ENCODE peak calls at places on chromosomes 4 and X, in eight cellular contexts. M is ovary, N is iPS DF 6.9, K is ascending aorta, F is tibial artery, R is fibroblast of pulmonary artery, G is fibroblast of the aortic adventitia, C is uterus. Y is an unnamed sample.

GRCh38 chr4:67393699-67394281 is 151.5 kb downstream of the CENPC start:
- DNase-seq in M (no peak), R (peak), F (no peak), K (no peak), C (no peak), G (peak), N (no peak), Y (peak)

GRCh38 chr4:78397292-78397630 is 154.3 kb upstream of the ANXA3 start:
- DNase-seq in G (no peak), N (no peak), C (no peak), R (no peak), K (no peak), F (no peak), M (no peak), Y (no peak)

GRCh38 chr4:98290511-98290910 is 29.3 kb downstream of the RAP1GDS1 start:
- DNase-seq in N (no peak), C (no peak), F (no peak), M (no peak), G (peak), R (peak), K (no peak), Y (peak)

GRCh38 chr4:155900402-155900801 is 3.1 kb upstream of the TDO2 start:
- DNase-seq in N (peak), M (no peak), R (peak), K (no peak), G (peak), C (no peak), F (no peak), Y (peak)

GRCh38 chr4:56648245-56649151 is 32.6 kb downstream of the HOPX start:
- DNase-seq in R (peak), K (no peak), C (no peak), F (no peak), M (no peak), N (no peak), G (no peak), Y (no peak)

GRCh38 chr4:76270776-76271175 is 19.3 kb downstream of the FAM47E start:
- DNase-seq in C (no peak), K (no peak), R (no peak), F (no peak), M (no peak), G (no peak), N (no peak), Y (no peak)

GRCh38 chr4:88792821-88793220 is 95.2 kb upstream of the NAP1L5 start:
- DNase-seq in M (no peak), N (no peak), F (no peak), R (no peak), G (peak), C (no peak), K (no peak), Y (peak)

GRCh38 chrX:154719132-154719675 is 31.7 kb downstream of the GAB3 start:
- DNase-seq in M (no peak), F (no peak), G (peak), C (no peak), N (no peak), R (peak), K (no peak), Y (peak)

GRCh38 chr4:72525938-72526337 is 43.1 kb downstream of the ADAMTS3 start:
- DNase-seq in K (no peak), C (peak), N (no peak), G (peak), R (peak), M (peak), F (peak), Y (peak)

GRCh38 chrX:39973810-39974209 is 123.9 kb downstream of the BCOR start:
- DNase-seq in K (no peak), G (no peak), N (no peak), M (no peak), F (no peak), C (no peak), R (no peak), Y (no peak)

GRCh38 chr4:127521463-127521862 is 111.3 kb upstream of the INTU start:
- DNase-seq in K (no peak), C (no peak), N (no peak), G (no peak), F (no peak), R (no peak), M (no peak), Y (no peak)

GRCh38 chrX:124426273-124426672 is 79.9 kb downstream of the SH2D1A start:
- DNase-seq in N (no peak), C (no peak), R (no peak), K (no peak), M (no peak), G (no peak), F (no peak), Y (no peak)

GRCh38 chrX:133497356-133497755 is 82.1 kb upstream of the GPC4 start:
- DNase-seq in F (no peak), N (no peak), R (no peak), G (no peak), C (no peak), M (no peak), K (no peak), Y (no peak)

GRCh38 chr4:7771541-7772507 is 167.8 kb downstream of the AFAP1 start:
- DNase-seq in M (no peak), K (no peak), G (no peak), C (no peak), F (peak), N (no peak), R (no peak), Y (no peak)

GRCh38 chrX:104189862-104190261 is 23.6 kb downstream of the FAM199X start:
- DNase-seq in R (no peak), M (no peak), G (no peak), C (no peak), F (no peak), K (no peak), N (no peak), Y (no peak)

GRCh38 chr4:3346146-3346545 is 53.3 kb downstream of the RGS12 start:
- DNase-seq in F (peak), G (peak), M (no peak), N (peak), C (no peak), R (peak), K (no peak), Y (peak)

GRCh38 chr4:113411496-113411938 is 350.0 kb downstream of the CAMK2D start:
- DNase-seq in R (peak), M (no peak), N (no peak), G (peak), C (no peak), F (peak), K (no peak), Y (peak)

GRCh38 chr4:143700420-143701352 is at the start of gene FREM3:
- DNase-seq in M (no peak), C (no peak), R (peak), K (no peak), F (no peak), N (no peak), G (no peak), Y (no peak)

GRCh38 chr4:86720508-86721068 is 126.5 kb downstream of the PTPN13 start:
- DNase-seq in G (peak), F (no peak), K (no peak), R (peak), N (no peak), C (no peak), M (no peak), Y (peak)

GRCh38 chrX:79330022-79330421 is 37.1 kb downstream of the ITM2A start:
- DNase-seq in N (no peak), R (no peak), C (no peak), M (no peak), K (no peak), F (no peak), G (no peak), Y (no peak)

GRCh38 chrX:45150821-45151220 is 49.9 kb downstream of the DIPK2B start:
- DNase-seq in K (no peak), C (no peak), R (no peak), F (no peak), N (no peak), M (no peak), G (no peak), Y (no peak)

GRCh38 chr4:184459413-184459812 is 14.9 kb downstream of the IRF2 start:
- DNase-seq in N (no peak), F (no peak), G (no peak), K (no peak), C (no peak), M (no peak), R (peak), Y (peak)

GRCh38 chr4:24278693-24279092 is 305.7 kb downstream of the DHX15 start:
- DNase-seq in R (peak), M (no peak), F (no peak), C (no peak), K (no peak), G (no peak), N (no peak), Y (peak)

GRCh38 chr4:27278615-27279014 is 418.0 kb downstream of the STIM2 start:
- DNase-seq in M (no peak), C (no peak), G (peak), F (no peak), K (no peak), R (peak), N (peak), Y (peak)

GRCh38 chr4:44646151-44646550 is 5.3 kb downstream of the YIPF7 start:
- DNase-seq in G (no peak), M (no peak), R (no peak), F (no peak), C (no peak), N (no peak), K (no peak), Y (no peak)

GRCh38 chr4:113699772-113700171 is 61.8 kb downstream of the CAMK2D start:
- DNase-seq in N (no peak), M (no peak), K (no peak), F (no peak), R (no peak), G (peak), C (no peak), Y (peak)

GRCh38 chr4:186228514-186228894 is 1.2 kb downstream of the KLKB1 start:
- DNase-seq in K (no peak), N (no peak), R (peak), C (no peak), M (no peak), G (no peak), F (no peak), Y (peak)

GRCh38 chr4:186227744-186228513 is 622 bp downstream of the KLKB1 start:
- DNase-seq in C (no peak), M (no peak), N (no peak), R (peak), G (no peak), F (no peak), K (no peak), Y (no peak)

GRCh38 chr4:186226521-186227189 is 652 bp upstream of the KLKB1 start:
- DNase-seq in N (no peak), M (no peak), C (no peak), R (no peak), F (no peak), G (no peak), K (no peak), Y (no peak)

GRCh38 chr4:186225848-186226247 is 1.5 kb upstream of the KLKB1 start:
- DNase-seq in K (no peak), M (no peak), C (no peak), F (no peak), N (no peak), R (no peak), G (no peak), Y (no peak)

DNA sequence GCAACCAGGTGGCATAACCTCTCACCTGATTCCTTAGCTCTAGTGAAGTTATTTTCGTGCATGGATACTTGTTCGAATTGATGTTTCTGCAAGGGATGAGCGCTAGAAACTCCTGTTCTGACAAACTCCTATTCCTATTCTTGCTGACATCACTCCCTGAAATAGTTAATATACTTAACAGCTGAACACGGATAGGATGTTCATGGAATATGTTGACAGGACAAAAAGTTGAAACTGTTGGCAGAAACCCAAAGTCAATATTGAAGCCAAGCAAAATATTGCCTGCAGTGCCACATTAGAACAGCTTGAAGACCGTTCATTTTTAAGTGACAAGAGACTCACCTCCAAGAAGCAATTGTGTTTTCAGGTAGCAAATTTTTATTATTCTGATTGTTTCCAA is at the start of gene KLKB1:
- DNase-seq in G (no peak), M (no peak), K (no peak), R (peak), C (no peak), F (no peak), N (no peak), Y (no peak)
- H3K4me3 ChIP-seq in G (no peak), M (peak), K (no peak), R (peak), C (no peak), F (peak), N (no peak), Y (no peak)

GRCh38 chrX:132272826-132273225 is 53.6 kb upstream of the RAP2C start:
- DNase-seq in G (no peak), C (no peak), M (no peak), F (no peak), R (no peak), N (no peak), K (no peak), Y (no peak)

GRCh38 chrX:132267392-132267791 is 48.1 kb upstream of the RAP2C start:
- DNase-seq in F (no peak), R (no peak), G (no peak), C (no peak), K (no peak), N (no peak), M (no peak), Y (no peak)

GRCh38 chrX:132270699-132271098 is 51.5 kb upstream of the RAP2C start:
- DNase-seq in F (peak), K (no peak), G (peak), R (peak), N (no peak), C (peak), M (no peak), Y (peak)

GRCh38 chrX:132270021-132270420 is 50.8 kb upstream of the RAP2C start:
- DNase-seq in C (no peak), N (no peak), M (no peak), G (no peak), R (no peak), F (peak), K (no peak), Y (no peak)

DNA sequence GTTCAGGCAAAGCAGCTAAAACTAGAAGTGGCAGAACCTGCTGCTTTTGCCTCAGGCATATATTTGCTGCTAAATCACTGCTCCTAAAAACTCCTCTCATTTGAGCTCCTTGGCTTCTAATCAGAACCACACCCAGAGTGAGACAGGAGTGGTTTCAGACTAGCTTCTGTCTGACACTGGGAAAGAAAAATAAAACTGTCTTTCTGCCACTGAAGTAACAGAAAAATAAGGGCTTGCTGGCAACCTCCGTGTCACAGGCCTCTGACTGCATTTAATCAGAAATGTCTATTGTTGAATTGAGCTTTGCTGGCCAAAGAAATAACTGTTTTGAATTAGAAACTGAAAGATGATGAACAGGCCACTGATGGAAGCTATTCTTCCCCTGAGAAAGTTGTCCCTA is 52.1 kb upstream of the RAP2C start:
- DNase-seq in R (peak), C (peak), K (no peak), G (peak), M (no peak), N (no peak), F (peak), Y (peak)
- H3K4me3 ChIP-seq in R (no peak), C (no peak), K (no peak), G (no peak), M (no peak), N (no peak), F (no peak), Y (no peak)

GRCh38 chr4:17326756-17327155 is 185.1 kb downstream of the QDPR start:
- DNase-seq in F (no peak), N (no peak), R (no peak), M (no peak), K (no peak), C (no peak), G (no peak), Y (no peak)

GRCh38 chr4:17322514-17322913 is 189.4 kb downstream of the QDPR start:
- DNase-seq in K (no peak), M (no peak), N (no peak), C (no peak), F (no peak), G (no peak), R (no peak), Y (no peak)

GRCh38 chr4:17323619-17324400 is 188.1 kb downstream of the QDPR start:
- DNase-seq in C (no peak), G (peak), M (no peak), N (no peak), F (no peak), K (no peak), R (no peak), Y (no peak)

GRCh38 chr4:17325098-17325497 is 186.8 kb downstream of the QDPR start:
- DNase-seq in N (no peak), C (no peak), G (no peak), M (no peak), R (no peak), F (no peak), K (no peak), Y (no peak)

DNA sequence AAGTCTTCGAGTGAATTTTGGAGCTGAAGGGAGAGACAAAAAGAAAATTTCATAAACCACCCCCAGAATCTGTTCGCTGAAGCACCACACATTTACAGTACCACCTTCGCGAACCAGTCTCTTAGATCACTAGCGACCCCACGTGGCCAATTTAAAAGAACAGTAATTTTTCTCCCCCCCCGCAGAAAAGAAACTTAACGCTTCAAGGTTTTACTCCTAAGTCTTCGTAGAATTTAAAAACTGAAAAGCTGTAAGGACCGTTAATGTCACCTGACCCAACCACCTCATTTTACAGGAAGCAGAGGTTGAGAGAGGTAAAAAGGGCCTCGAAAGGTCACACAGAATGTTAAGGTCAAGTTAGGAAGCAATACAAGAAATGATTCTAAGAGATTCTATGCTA is 187.5 kb downstream of the QDPR start:
- DNase-seq in N (peak), G (peak), M (peak), C (peak), R (peak), F (no peak), K (no peak), Y (peak)
- H3K4me3 ChIP-seq in N (no peak), G (peak), M (no peak), C (no peak), R (no peak), F (no peak), K (no peak), Y (no peak)

GRCh38 chr4:1794809-1795303 is 1.8 kb downstream of the FGFR3 start:
- DNase-seq in G (no peak), M (no peak), K (no peak), C (no peak), N (no peak), R (no peak), F (no peak), Y (no peak)
- H3K4me3 ChIP-seq in G (no peak), M (peak), K (peak), C (peak), N (peak), R (no peak), F (peak), Y (no peak)

DNA sequence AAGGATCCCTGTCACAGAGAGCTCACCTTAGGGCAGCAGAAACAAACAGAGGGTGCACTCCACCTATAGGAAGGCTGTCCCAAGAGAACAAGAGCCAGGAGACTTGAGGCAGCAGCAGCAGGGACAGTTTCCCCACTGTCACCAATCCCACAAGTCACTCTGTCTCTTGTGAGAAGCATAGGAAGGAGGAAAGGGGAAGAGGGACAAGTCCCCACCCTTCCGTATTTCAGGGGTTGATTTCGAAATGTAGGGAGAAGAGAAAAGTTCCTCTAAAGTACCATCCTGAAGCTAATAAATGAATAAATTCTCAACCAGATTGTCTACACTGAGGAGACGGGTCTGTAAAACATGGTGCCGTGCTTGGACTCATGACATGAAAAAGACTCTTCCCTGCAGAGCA is 9.5 kb upstream of the TLR8 start:
- DNase-seq in K (no peak), M (no peak), R (no peak), N (no peak), G (no peak), F (no peak), C (no peak), Y (no peak)
- H3K4me3 ChIP-seq in K (no peak), M (no peak), R (no peak), N (no peak), G (no peak), F (no peak), C (no peak), Y (no peak)

Y was measured in fibroblast of villous mesenchyme.